ENCODE peak calls at places on chromosomes 2 and 18, in six cellular contexts. P is H9, G is IMR-90, Q is neuronal stem cell, F is H1, M is trophoblast cell. Y is an unnamed sample.

GRCh38 chr2:46858697-46859080 is 56.9 kb downstream of the MCFD2 start:
- DNase-seq in F (no peak), G (peak; percentile 91), P (no peak), M (peak; percentile 55), Q (no peak), Y (peak; percentile 78)

GRCh38 chr2:237858294-237859081 is 935 bp upstream of the RAMP1 start:
- DNase-seq in F (peak; percentile 36), M (peak; percentile 71), P (peak; percentile 83), G (peak; percentile 91), Q (peak; percentile 57), Y (peak; percentile 88)

GRCh38 chr18:39345321-39345720 is 1779.7 kb upstream of the CELF4 start:
- DNase-seq in F (no peak), Q (no peak), G (no peak), P (no peak), M (no peak), Y (peak; percentile 12)

GRCh38 chr18:43620936-43621335 is 343.6 kb upstream of the SYT4 start:
- DNase-seq in G (peak; percentile 5), Q (peak; percentile 45), M (no peak), F (no peak), P (no peak), Y (peak; percentile 44)

GRCh38 chr2:157325786-157326185 is at the start of gene ERMN:
- DNase-seq in P (peak; percentile 54), Q (peak; percentile 67), G (no peak), F (peak; percentile 34), M (no peak), Y (no peak)

GRCh38 chr2:134402385-134402784 is 148.5 kb downstream of the MGAT5 start:
- DNase-seq in G (peak; percentile 64), Q (no peak), P (no peak), M (no peak), F (no peak), Y (peak; percentile 46)

GRCh38 chr2:23418490-23418911 is 33.5 kb downstream of the KLHL29 start:
- DNase-seq in G (peak; percentile 90), F (no peak), Q (no peak), P (no peak), M (peak; percentile 59), Y (peak; percentile 94)

GRCh38 chr2:26421961-26422360 is 20.2 kb downstream of the DRC1 start:
- DNase-seq in M (peak; percentile 45), P (no peak), F (no peak), Q (no peak), G (no peak), Y (no peak)

GRCh38 chr2:216774180-216774579 is 78.8 kb upstream of the IGFBP5 start:
- DNase-seq in P (no peak), F (no peak), M (no peak), Q (no peak), G (no peak), Y (no peak)

GRCh38 chr2:95316466-95317122 is 19.4 kb downstream of the KCNIP3 start:
- DNase-seq in F (no peak), Q (no peak), M (no peak), P (no peak), G (peak; percentile 42), Y (no peak)

GRCh38 chr2:84873350-84873749 is 7.5 kb downstream of the TRABD2A start:
- DNase-seq in G (no peak), M (no peak), Q (no peak), P (peak; percentile 1), F (no peak), Y (no peak)

GRCh38 chr2:237262838-237263771 is 150.9 kb downstream of the COL6A3 start:
- DNase-seq in P (no peak), F (no peak), Q (no peak), G (peak; percentile 89), M (no peak), Y (peak; percentile 80)

GRCh38 chr2:136384541-136385303 is 266.8 kb upstream of the CXCR4 start:
- DNase-seq in M (peak; percentile 83), P (peak; percentile 39), F (no peak), G (peak; percentile 5), Q (peak; percentile 14), Y (peak; percentile 37)

GRCh38 chr2:39033980-39034379 is 86.9 kb downstream of the SOS1 start:
- DNase-seq in P (no peak), F (no peak), Q (no peak), M (no peak), G (peak; percentile 85), Y (peak; percentile 59)

GRCh38 chr18:295756-296155 is 27.9 kb upstream of the THOC1 start:
- DNase-seq in F (no peak), Q (no peak), M (no peak), G (no peak), P (no peak), Y (no peak)

GRCh38 chr2:97870396-97870843 is 125.3 kb downstream of the TMEM131 start:
- DNase-seq in F (no peak), Q (no peak), G (peak; percentile 89), P (no peak), M (peak; percentile 87), Y (peak; percentile 96)

GRCh38 chr2:7424481-7424880 is 507.3 kb downstream of the RNF144A start:
- DNase-seq in P (no peak), M (no peak), F (no peak), G (no peak), Q (no peak), Y (no peak)

GRCh38 chr2:4528773-4529172 is 825.4 kb downstream of the DCDC2C start:
- DNase-seq in P (no peak), F (no peak), G (no peak), Q (no peak), M (no peak), Y (no peak)

GRCh38 chr2:199704358-199705238 is 146.4 kb downstream of the FTCDNL1 start:
- DNase-seq in G (peak; percentile 24), F (no peak), P (peak; percentile 45), M (no peak), Q (peak; percentile 6), Y (peak; percentile 51)

GRCh38 chr2:216283038-216283900 is 89.0 kb downstream of the MARCHF4 start:
- DNase-seq in M (peak; percentile 27), Q (no peak), G (no peak), P (peak; percentile 95), F (peak; percentile 83), Y (no peak)

GRCh38 chr18:78692105-78692504 is 287.5 kb upstream of the SALL3 start:
- DNase-seq in F (no peak), G (no peak), M (no peak), P (no peak), Q (no peak), Y (no peak)

GRCh38 chr2:180707867-180708205 is 272.6 kb upstream of the UBE2E3 start:
- DNase-seq in G (peak; percentile 92), F (no peak), Q (peak; percentile 26), P (no peak), M (no peak), Y (peak; percentile 84)

GRCh38 chr2:236309669-236310029 is 45.4 kb upstream of the ASB18 start:
- DNase-seq in M (no peak), Q (peak; percentile 62), P (peak; percentile 73), F (peak; percentile 13), G (no peak), Y (peak; percentile 1)

GRCh38 chr18:60585670-60586069 is 213.1 kb upstream of the MC4R start:
- DNase-seq in P (no peak), F (no peak), G (no peak), Q (no peak), M (no peak), Y (no peak)

GRCh38 chr2:44362207-44363015 is 664 bp downstream of the CAMKMT start:
- DNase-seq in P (peak; percentile 37), G (peak; percentile 55), F (no peak), M (peak; percentile 4), Q (no peak), Y (peak; percentile 72)

GRCh38 chr2:120605231-120605935 is 130.3 kb upstream of the GLI2 start:
- DNase-seq in F (no peak), Q (no peak), P (no peak), M (no peak), G (peak; percentile 31), Y (no peak)

GRCh38 chr2:232519581-232519980 is 607 bp upstream of the PRSS56 start:
- DNase-seq in Q (no peak), P (no peak), F (no peak), G (no peak), M (no peak), Y (no peak)

GRCh38 chr18:2932247-2933181 is 80.4 kb downstream of the LPIN2 start:
- DNase-seq in M (peak; percentile 43), G (peak; percentile 70), F (no peak), P (peak; percentile 55), Q (peak; percentile 51), Y (peak; percentile 68)

GRCh38 chr2:18993756-18994155 is 364.7 kb downstream of the OSR1 start:
- DNase-seq in Q (no peak), M (no peak), F (no peak), P (no peak), G (no peak), Y (no peak)

GRCh38 chr2:29033172-29033571 is 41.2 kb downstream of the PCARE start:
- DNase-seq in F (no peak), M (peak; percentile 81), G (peak; percentile 22), P (peak; percentile 57), Q (peak; percentile 18), Y (no peak)

GRCh38 chr18:22067682-22068081 is 101.7 kb upstream of the GATA6 start:
- DNase-seq in Q (no peak), P (no peak), M (no peak), F (no peak), G (no peak), Y (no peak)

GRCh38 chr18:75255113-75255512 is 44.5 kb downstream of the TSHZ1 start:
- DNase-seq in M (no peak), Q (no peak), P (no peak), F (no peak), G (no peak), Y (no peak)

GRCh38 chr18:76923485-76924085 is 101.2 kb downstream of the ZNF236 start:
- DNase-seq in G (peak; percentile 17), M (no peak), P (peak; percentile 65), F (peak; percentile 15), Q (peak; percentile 15), Y (peak; percentile 29)

GRCh38 chr18:50398099-50398498 is 23.3 kb downstream of the SKA1 start:
- DNase-seq in Q (no peak), G (no peak), M (no peak), F (no peak), P (no peak), Y (no peak)
- H2AFZ ChIP-seq in Q (peak overlapping the region; percentile 32), G (peak overlapping the region; percentile 23), M (no peak overlapping the region), F (peak overlapping the region; percentile 94), P (peak overlapping the region; percentile 1), Y (no peak overlapping the region)

GRCh38 chr18:47120428-47120827 is 29.9 kb downstream of the HDHD2 start:
- DNase-seq in G (no peak), M (no peak), F (no peak), P (no peak), Q (no peak), Y (no peak)
- H2BK120ac ChIP-seq in G (no peak overlapping the region), M (no peak overlapping the region), F (no peak overlapping the region), P (no peak overlapping the region), Q (no peak overlapping the region), Y (no peak overlapping the region)

DNA sequence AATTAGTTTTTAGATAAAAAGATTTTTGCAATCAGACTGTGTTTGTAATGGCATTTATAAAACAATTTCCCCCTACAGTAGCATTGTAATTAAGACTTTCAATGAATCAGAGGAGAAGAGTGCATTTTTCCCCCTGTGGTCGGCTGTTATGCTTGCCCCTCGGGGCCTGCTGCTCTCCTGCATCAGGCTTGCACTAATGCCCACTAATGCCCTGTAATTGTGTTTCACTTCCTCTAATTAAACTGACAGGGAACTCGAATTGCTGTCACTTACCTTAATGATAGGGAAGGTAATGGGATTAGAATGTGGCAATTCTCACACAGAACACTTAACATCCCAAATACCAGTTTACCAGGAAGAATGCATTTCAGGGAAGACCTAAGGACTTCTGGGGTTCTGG is 61.2 kb upstream of the LRRTM1 start:
- DNase-seq in M (no peak), F (no peak), P (no peak), G (no peak), Q (peak; percentile 18), Y (no peak)
- H4K91ac ChIP-seq in M (no peak overlapping the region), F (no peak overlapping the region), P (no peak overlapping the region), G (no peak overlapping the region), Q (no peak overlapping the region), Y (no peak overlapping the region)

GRCh38 chr2:240143276-240143675 is 2.8 kb upstream of the OTOS start:
- DNase-seq in M (no peak), F (no peak), G (no peak), P (no peak), Q (no peak), Y (no peak)
- H2AFZ ChIP-seq in M (no peak overlapping the region), F (no peak overlapping the region), G (no peak overlapping the region), P (no peak overlapping the region), Q (no peak overlapping the region), Y (no peak overlapping the region)